ENCODE peak calls at places on chromosomes 2 and 18, in four cellular contexts. B, U, I and H are unnamed samples.

GRCh38 chr18:13628211-13628610 is 98.1 kb downstream of the FAM210A start:
- DNase-seq in B (no peak), U (no peak), I (peak), H (no peak)

GRCh38 chr18:58205780-58206160 is 161.7 kb downstream of the NEDD4L start:
- DNase-seq in B (peak), U (no peak), I (no peak), H (no peak)

GRCh38 chr2:213147550-213147949 is 3.9 kb downstream of the IKZF2 start:
- DNase-seq in B (no peak), U (no peak), I (no peak), H (no peak)

GRCh38 chr2:97747716-97748115 is 34.3 kb downstream of the ZAP70 start:
- DNase-seq in B (no peak), U (no peak), I (no peak), H (no peak)

GRCh38 chr2:45263147-45263546 is 253.9 kb upstream of the SIX2 start:
- DNase-seq in B (no peak), U (no peak), I (no peak), H (no peak)

GRCh38 chr18:74012954-74013630 is 134.5 kb downstream of the FBXO15 start:
- DNase-seq in B (no peak), U (no peak), I (peak), H (no peak)

GRCh38 chr2:236749346-236749745 is 179.7 kb downstream of the ACKR3 start:
- DNase-seq in B (no peak), U (no peak), I (no peak), H (no peak)

GRCh38 chr2:64202206-64202864 is 58.1 kb upstream of the PELI1 start:
- DNase-seq in B (no peak), U (no peak), I (no peak), H (no peak)

GRCh38 chr2:60603533-60604190 is 50.2 kb upstream of the BCL11A start:
- DNase-seq in B (no peak), U (no peak), I (no peak), H (no peak)

DNA sequence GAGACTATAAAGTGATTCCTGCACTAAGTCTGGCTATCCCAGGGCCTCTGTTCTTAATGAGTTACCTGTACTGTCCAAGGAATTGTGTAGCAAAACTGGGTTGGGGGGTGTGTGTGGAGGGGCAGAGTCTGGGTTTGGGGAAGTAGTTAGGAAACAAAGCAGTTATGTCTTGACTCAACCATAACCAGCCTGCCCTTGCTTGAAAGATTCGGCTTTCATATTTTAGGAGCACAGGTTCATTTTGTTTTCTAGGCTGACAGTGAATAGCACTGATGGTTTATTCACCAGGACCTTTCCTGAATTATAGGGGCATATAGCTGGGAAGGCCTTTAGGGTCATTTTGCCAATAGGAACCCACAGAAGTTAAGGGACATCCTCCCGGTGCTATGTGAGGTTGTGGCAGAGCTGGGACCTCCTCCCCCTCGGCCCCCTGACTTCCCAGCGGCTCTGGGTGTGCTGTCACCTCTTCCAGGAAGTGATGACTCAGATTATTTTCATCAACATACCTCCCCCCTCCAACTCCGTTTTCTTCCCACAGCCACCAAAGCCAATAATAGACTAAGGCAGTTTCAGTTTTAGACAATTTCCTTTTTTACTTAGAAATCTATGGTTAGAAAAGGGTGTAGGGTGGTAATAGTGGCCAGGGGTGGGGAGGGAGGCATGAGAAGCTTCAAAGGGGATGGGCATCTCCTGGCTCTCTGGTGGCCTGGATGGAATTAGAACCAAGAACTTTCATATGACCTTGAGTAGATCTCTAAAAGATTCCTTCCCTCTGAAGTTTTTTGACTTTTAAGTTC is 44.8 kb downstream of the SETBP1 start:
- DNase-seq in B (no peak), U (peak), I (no peak), H (peak)
- H3K27ac ChIP-seq in B (peak), U (peak), I (no peak), H (peak)

GRCh38 chr2:6370753-6371152 is 495.0 kb downstream of the CMPK2 start:
- DNase-seq in B (no peak), U (no peak), I (no peak), H (no peak)

GRCh38 chr2:6368271-6368670 is 497.4 kb downstream of the CMPK2 start:
- DNase-seq in B (no peak), U (no peak), I (no peak), H (no peak)

GRCh38 chr2:6369266-6369665 is 496.4 kb downstream of the CMPK2 start:
- DNase-seq in B (no peak), U (no peak), I (no peak), H (no peak)

DNA sequence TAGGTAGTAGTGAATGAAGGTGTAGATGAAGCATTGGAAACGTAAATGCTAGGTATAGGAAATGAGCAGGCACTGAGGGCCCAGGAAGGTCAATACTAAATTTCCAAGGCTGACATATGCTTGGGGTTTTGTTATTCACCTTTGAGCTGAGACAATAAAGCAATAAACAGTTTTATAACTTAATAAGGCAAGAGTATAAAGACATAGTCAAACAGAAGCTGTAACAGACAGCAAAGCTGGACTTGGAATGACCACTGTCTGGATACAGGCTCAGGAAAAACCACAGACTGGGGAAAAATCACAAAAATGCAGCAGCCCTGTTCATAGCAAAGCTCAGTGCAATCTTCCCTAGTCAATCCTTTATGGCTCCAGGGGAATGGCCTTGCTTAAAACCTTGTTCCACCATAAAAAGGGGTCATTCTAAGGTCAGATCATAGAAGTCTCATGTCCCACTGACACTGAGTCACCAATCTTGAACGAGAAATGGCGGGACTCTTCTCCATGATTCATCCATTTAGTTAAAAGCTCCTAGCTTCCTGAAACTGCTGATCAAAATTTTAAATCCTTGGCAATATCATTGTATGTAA is 493.3 kb downstream of the CMPK2 start:
- DNase-seq in B (no peak), U (no peak), I (no peak), H (no peak)
- H3K27ac ChIP-seq in B (no peak), U (no peak), I (no peak), H (no peak)

DNA sequence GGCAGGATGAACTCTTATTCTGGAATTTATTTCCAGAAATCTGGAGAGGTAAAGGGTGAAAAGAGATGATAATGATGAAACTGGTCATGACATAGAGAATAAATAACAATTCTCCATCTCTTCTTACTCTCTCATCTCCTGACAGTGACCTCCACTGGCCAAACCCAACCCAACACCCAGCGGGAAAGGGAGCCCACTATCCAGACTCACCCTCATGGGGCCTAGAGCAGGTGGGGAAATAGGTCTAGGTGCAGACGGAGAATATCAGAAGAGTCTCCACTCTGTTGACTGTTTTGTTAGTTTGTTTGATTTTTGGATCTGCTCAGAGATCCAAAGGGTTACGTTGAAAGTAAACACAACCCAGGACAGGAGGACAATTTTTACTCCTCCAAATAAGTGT is 263.2 kb upstream of the PARD3B start:
- DNase-seq in B (no peak), U (no peak), I (no peak), H (no peak)
- H3K27ac ChIP-seq in B (no peak), U (no peak), I (no peak), H (no peak)

DNA sequence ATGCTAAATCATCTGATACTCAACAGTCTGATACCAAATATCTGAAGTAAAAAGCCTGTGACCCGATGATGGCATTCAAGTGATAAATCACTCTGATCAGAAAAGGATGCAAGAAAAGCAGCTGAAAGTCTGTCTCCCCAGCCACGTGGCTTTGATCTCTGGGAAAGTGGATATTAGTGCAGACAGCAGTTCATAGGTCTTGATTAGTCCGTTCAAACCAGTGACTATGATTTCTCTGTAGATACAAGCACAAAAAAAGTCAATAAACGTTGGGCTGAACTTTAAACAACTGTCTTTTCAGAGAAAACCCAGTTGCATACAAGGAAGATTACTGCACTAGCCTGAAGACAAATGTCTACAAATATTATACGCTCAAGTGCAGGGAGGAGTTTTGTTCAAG is 107.7 kb upstream of the CDC42EP3 start:
- DNase-seq in B (no peak), U (no peak), I (no peak), H (no peak)
- H3K27ac ChIP-seq in B (peak), U (no peak), I (no peak), H (peak)

GRCh38 chr2:24201496-24201895 is 26.6 kb downstream of the FAM228A start:
- DNase-seq in B (no peak), U (no peak), I (no peak), H (no peak)

GRCh38 chr2:24204505-24204904 is 29.7 kb downstream of the FAM228A start:
- DNase-seq in B (no peak), U (no peak), I (no peak), H (no peak)

GRCh38 chr2:24203787-24204150 is 28.9 kb downstream of the FAM228A start:
- DNase-seq in B (no peak), U (no peak), I (no peak), H (no peak)

GRCh38 chr2:24200799-24201198 is 25.9 kb downstream of the FAM228A start:
- DNase-seq in B (no peak), U (no peak), I (no peak), H (no peak)

DNA sequence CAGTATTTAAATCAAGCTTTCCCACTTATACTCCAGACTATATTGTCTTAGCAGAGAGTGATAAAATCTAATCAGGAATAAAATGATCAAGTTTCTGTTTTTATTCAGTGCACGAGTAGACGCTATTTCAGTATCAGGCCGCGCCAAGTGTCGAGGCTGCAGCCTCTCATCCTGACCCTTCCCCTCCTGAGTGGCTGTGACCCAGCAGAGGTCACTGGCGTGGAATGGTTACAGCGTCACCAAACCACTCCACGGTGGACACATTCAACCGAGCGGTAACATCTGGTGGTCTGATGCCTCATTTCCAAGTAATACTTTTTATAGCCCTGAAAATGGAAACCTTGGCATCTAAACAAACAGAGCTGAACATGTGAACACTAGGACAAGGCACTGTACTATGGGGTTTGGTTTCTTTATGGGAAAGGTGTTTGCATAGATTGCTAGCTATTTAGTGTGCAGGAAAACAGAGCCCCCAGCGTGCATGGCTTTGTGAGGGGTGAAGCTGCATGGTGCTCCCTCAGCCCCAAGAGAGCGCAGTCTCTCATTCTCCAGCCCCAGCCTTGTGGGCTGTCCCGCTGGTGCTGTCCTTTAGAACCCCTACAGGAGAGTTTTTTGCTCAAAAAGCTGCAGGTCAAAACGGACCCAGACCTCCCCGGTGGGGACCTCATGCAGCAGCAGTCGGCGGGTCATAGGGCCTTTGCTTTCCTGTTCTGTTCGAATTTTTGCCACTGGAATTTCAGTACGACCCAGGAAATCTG is 28.4 kb downstream of the FAM228A start:
- DNase-seq in B (no peak), U (no peak), I (peak), H (no peak)
- H3K27ac ChIP-seq in B (no peak), U (no peak), I (no peak), H (no peak)

GRCh38 chr2:28782423-28782822 is 28.2 kb upstream of the SPDYA start:
- DNase-seq in B (no peak), U (no peak), I (no peak), H (no peak)

GRCh38 chr2:28780496-28780895 is 28.9 kb downstream of the PPP1CB start:
- DNase-seq in B (no peak), U (no peak), I (no peak), H (no peak)

GRCh38 chr2:28779020-28779419 is 27.4 kb downstream of the PPP1CB start:
- DNase-seq in B (no peak), U (no peak), I (no peak), H (no peak)

GRCh38 chr2:28776471-28776870 is 24.8 kb downstream of the PPP1CB start:
- DNase-seq in B (no peak), U (no peak), I (no peak), H (no peak)

GRCh38 chr2:28778392-28778791 is 26.8 kb downstream of the PPP1CB start:
- DNase-seq in B (no peak), U (no peak), I (no peak), H (no peak)
- H3K27ac ChIP-seq in B (peak), U (no peak), I (no peak), H (no peak)

GRCh38 chr2:69386376-69386775 is 651 bp downstream of the GFPT1 start:
- DNase-seq in B (no peak), U (no peak), I (no peak), H (no peak)

GRCh38 chr2:69387770-69388481 is 899 bp upstream of the GFPT1 start:
- DNase-seq in B (no peak), U (no peak), I (peak), H (no peak)

GRCh38 chr2:69385443-69386151 is 1.4 kb downstream of the GFPT1 start:
- DNase-seq in B (no peak), U (no peak), I (no peak), H (no peak)

GRCh38 chr2:69389271-69389670 is 2.2 kb upstream of the GFPT1 start:
- DNase-seq in B (no peak), U (no peak), I (no peak), H (no peak)

GRCh38 chr2:69386789-69387734 is at the start of gene GFPT1:
- DNase-seq in B (peak), U (peak), I (peak), H (peak)
- H3K27ac ChIP-seq in B (peak), U (peak), I (no peak), H (peak)

GRCh38 chr2:162245737-162246136 is 2.5 kb upstream of the FAP start:
- DNase-seq in B (no peak), U (no peak), I (no peak), H (no peak)
- H3K27ac ChIP-seq in B (peak), U (no peak), I (no peak), H (peak)